ENCODE peak calls at places on chromosomes 11 and 22, in eight cellular contexts. One of them, this sample, is unnamed. For H3K4me1, the result is how much of the 10 kb centered on the place peaks cover.

GRCh38 chr11:35206616-35207015 is 67.6 kb downstream of the CD44 start:
- DNase-seq in CD8-positive, alpha-beta T cell: no peak
- DNase-seq in tibial artery: no peak
- DNase-seq in neural progenitor cell: no peak
- DNase-seq in OCI-LY7: no peak
- DNase-seq in ovary: no peak
- DNase-seq in pancreas: no peak
- DNase-seq in A549: no peak
- DNase-seq in this sample: no peak

GRCh38 chr22:40408718-40409612 is 38.6 kb downstream of the SGSM3 start:
- DNase-seq in CD8-positive, alpha-beta T cell: no peak
- DNase-seq in tibial artery: no peak
- DNase-seq in neural progenitor cell: no peak
- DNase-seq in OCI-LY7: no peak
- DNase-seq in ovary: no peak
- DNase-seq in pancreas: no peak
- DNase-seq in A549: no peak
- DNase-seq in this sample: peak

GRCh38 chr11:61780581-61781162 is 11.7 kb downstream of the TMEM258 start:
- DNase-seq in CD8-positive, alpha-beta T cell: no peak
- DNase-seq in tibial artery: no peak
- DNase-seq in neural progenitor cell: no peak
- DNase-seq in OCI-LY7: no peak
- DNase-seq in ovary: no peak
- DNase-seq in pancreas: no peak
- DNase-seq in A549: no peak
- DNase-seq in this sample: no peak

GRCh38 chr11:72685560-72686480 is 11.6 kb upstream of the PDE2A start:
- DNase-seq in CD8-positive, alpha-beta T cell: no peak
- DNase-seq in tibial artery: no peak
- DNase-seq in neural progenitor cell: no peak
- DNase-seq in OCI-LY7: no peak
- DNase-seq in ovary: no peak
- DNase-seq in pancreas: no peak
- DNase-seq in A549: no peak
- DNase-seq in this sample: no peak

GRCh38 chr11:46361283-46362145 is 14.3 kb downstream of the DGKZ start:
- DNase-seq in CD8-positive, alpha-beta T cell: peak
- DNase-seq in tibial artery: peak
- DNase-seq in neural progenitor cell: no peak
- DNase-seq in OCI-LY7: peak
- DNase-seq in ovary: peak
- DNase-seq in pancreas: no peak
- DNase-seq in A549: no peak
- DNase-seq in this sample: peak

GRCh38 chr11:112343368-112344039 is 82.8 kb upstream of the PLET1 start:
- DNase-seq in CD8-positive, alpha-beta T cell: no peak
- DNase-seq in tibial artery: no peak
- DNase-seq in neural progenitor cell: no peak
- DNase-seq in OCI-LY7: no peak
- DNase-seq in ovary: no peak
- DNase-seq in pancreas: no peak
- DNase-seq in A549: no peak
- DNase-seq in this sample: no peak

GRCh38 chr22:26544489-26544888 is 32.2 kb upstream of the TFIP11 start:
- DNase-seq in CD8-positive, alpha-beta T cell: no peak
- DNase-seq in tibial artery: no peak
- DNase-seq in neural progenitor cell: no peak
- DNase-seq in OCI-LY7: no peak
- DNase-seq in ovary: no peak
- DNase-seq in pancreas: no peak
- DNase-seq in A549: no peak
- DNase-seq in this sample: no peak

GRCh38 chr11:95154514-95154913 is 64.9 kb downstream of the ENDOD1 start:
- DNase-seq in CD8-positive, alpha-beta T cell: peak
- DNase-seq in tibial artery: no peak
- DNase-seq in neural progenitor cell: peak
- DNase-seq in OCI-LY7: peak
- DNase-seq in ovary: no peak
- DNase-seq in pancreas: peak
- DNase-seq in A549: peak
- DNase-seq in this sample: no peak

GRCh38 chr11:2750101-2750509 is 50.3 kb upstream of the KCNQ1OT1 start:
- DNase-seq in CD8-positive, alpha-beta T cell: no peak
- DNase-seq in tibial artery: peak
- DNase-seq in neural progenitor cell: no peak
- DNase-seq in OCI-LY7: no peak
- DNase-seq in ovary: peak
- DNase-seq in pancreas: no peak
- DNase-seq in A549: no peak
- DNase-seq in this sample: peak

GRCh38 chr11:119362741-119363080 is 16.2 kb upstream of the MFRP start:
- DNase-seq in CD8-positive, alpha-beta T cell: no peak
- DNase-seq in tibial artery: no peak
- DNase-seq in neural progenitor cell: no peak
- DNase-seq in OCI-LY7: peak
- DNase-seq in ovary: no peak
- DNase-seq in pancreas: no peak
- DNase-seq in A549: no peak
- DNase-seq in this sample: no peak

GRCh38 chr11:119361056-119361787 is 14.7 kb upstream of the MFRP start:
- DNase-seq in CD8-positive, alpha-beta T cell: no peak
- DNase-seq in tibial artery: peak
- DNase-seq in neural progenitor cell: peak
- DNase-seq in OCI-LY7: peak
- DNase-seq in ovary: peak
- DNase-seq in pancreas: peak
- DNase-seq in A549: peak
- DNase-seq in this sample: peak

GRCh38 chr11:119359365-119360229 is 13.1 kb upstream of the MFRP start:
- DNase-seq in CD8-positive, alpha-beta T cell: no peak
- DNase-seq in tibial artery: no peak
- DNase-seq in neural progenitor cell: no peak
- DNase-seq in OCI-LY7: peak
- DNase-seq in ovary: peak
- DNase-seq in pancreas: no peak
- DNase-seq in A549: no peak
- DNase-seq in this sample: no peak

GRCh38 chr11:119363874-119364590 is 17.5 kb downstream of the USP2 start:
- DNase-seq in CD8-positive, alpha-beta T cell: peak
- DNase-seq in tibial artery: peak
- DNase-seq in neural progenitor cell: peak
- DNase-seq in OCI-LY7: peak
- DNase-seq in ovary: peak
- DNase-seq in pancreas: peak
- DNase-seq in A549: peak
- DNase-seq in this sample: peak

GRCh38 chr11:119361961-119362725 is 15.6 kb upstream of the MFRP start:
- DNase-seq in CD8-positive, alpha-beta T cell: no peak
- DNase-seq in tibial artery: no peak
- DNase-seq in neural progenitor cell: no peak
- DNase-seq in OCI-LY7: peak
- DNase-seq in ovary: peak
- DNase-seq in pancreas: no peak
- DNase-seq in A549: no peak
- DNase-seq in this sample: no peak
- H3K4me1 ChIP-seq in CD8-positive, alpha-beta T cell: under half
- H3K4me1 ChIP-seq in tibial artery: half or more
- H3K4me1 ChIP-seq in neural progenitor cell: under half
- H3K4me1 ChIP-seq in OCI-LY7: half or more
- H3K4me1 ChIP-seq in ovary: under half
- H3K4me1 ChIP-seq in pancreas: under half
- H3K4me1 ChIP-seq in A549: half or more
- H3K4me1 ChIP-seq in this sample: under half

DNA sequence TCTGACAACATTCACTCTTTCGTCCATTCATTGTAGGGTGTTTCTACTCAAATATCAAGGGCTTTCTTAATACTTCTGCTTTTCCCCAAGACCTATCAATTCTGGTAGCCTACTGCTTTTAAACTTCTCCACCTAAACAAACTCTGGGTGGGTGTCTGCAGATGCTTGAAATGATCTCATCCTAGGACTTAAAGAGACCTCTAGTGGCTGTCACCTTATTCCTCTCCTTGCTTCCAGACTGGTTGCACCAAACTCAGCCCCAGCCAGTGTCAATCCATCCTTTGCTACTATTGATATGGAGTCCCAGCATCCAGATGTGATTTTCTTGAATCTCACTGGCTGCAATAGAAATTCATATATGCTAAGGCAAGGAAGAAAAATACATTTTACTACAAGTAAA is 274.7 kb downstream of the NXPE2 start:
- DNase-seq in CD8-positive, alpha-beta T cell: no peak
- DNase-seq in tibial artery: no peak
- DNase-seq in neural progenitor cell: peak
- DNase-seq in OCI-LY7: peak
- DNase-seq in ovary: no peak
- DNase-seq in pancreas: no peak
- DNase-seq in A549: no peak
- DNase-seq in this sample: no peak
- TF ChIP-seq CTCF in CD8-positive, alpha-beta T cell: no peak
- TF ChIP-seq CTCF in tibial artery: no peak
- TF ChIP-seq CTCF in neural progenitor cell: peak
- TF ChIP-seq CTCF in OCI-LY7: peak
- TF ChIP-seq CTCF in ovary: no peak
- TF ChIP-seq CTCF in pancreas: no peak
- TF ChIP-seq CTCF in A549: no peak
- TF ChIP-seq CTCF in this sample: no peak

GRCh38 chr11:119363081-119363861 is 16.8 kb upstream of the MFRP start:
- DNase-seq in CD8-positive, alpha-beta T cell: no peak
- DNase-seq in tibial artery: peak
- DNase-seq in neural progenitor cell: no peak
- DNase-seq in OCI-LY7: no peak
- DNase-seq in ovary: peak
- DNase-seq in pancreas: peak
- DNase-seq in A549: no peak
- DNase-seq in this sample: no peak
- H3K4me1 ChIP-seq in CD8-positive, alpha-beta T cell: under half
- H3K4me1 ChIP-seq in tibial artery: half or more
- H3K4me1 ChIP-seq in neural progenitor cell: under half
- H3K4me1 ChIP-seq in OCI-LY7: half or more
- H3K4me1 ChIP-seq in ovary: under half
- H3K4me1 ChIP-seq in pancreas: under half
- H3K4me1 ChIP-seq in A549: half or more
- H3K4me1 ChIP-seq in this sample: under half

GRCh38 chr11:77066229-77067023 is at the start of gene CAPN5:
- DNase-seq in CD8-positive, alpha-beta T cell: peak
- DNase-seq in tibial artery: peak
- DNase-seq in neural progenitor cell: peak
- DNase-seq in OCI-LY7: peak
- DNase-seq in ovary: peak
- DNase-seq in pancreas: peak
- DNase-seq in A549: peak
- DNase-seq in this sample: peak
- TF ChIP-seq CTCF in CD8-positive, alpha-beta T cell: no peak
- TF ChIP-seq CTCF in tibial artery: peak
- TF ChIP-seq CTCF in neural progenitor cell: peak
- TF ChIP-seq CTCF in OCI-LY7: peak
- TF ChIP-seq CTCF in ovary: peak
- TF ChIP-seq CTCF in pancreas: no peak
- TF ChIP-seq CTCF in A549: peak
- TF ChIP-seq CTCF in this sample: peak